ENCODE peak calls at places on chromosomes 4 and X, in five cellular contexts. One of them, this sample, is unnamed.

GRCh38 chr4:158890294-158890693 is 121.5 kb downstream of the FNIP2 start:
- DNase-seq in NCI-H1417: no peak
- DNase-seq in lower lobe of right lung: no peak
- DNase-seq in iris pigment epithelial cell: no peak
- DNase-seq in NCI-H187: no peak
- DNase-seq in this sample: no peak

GRCh38 chr4:165461176-165461835 is 82.5 kb downstream of the CPE start:
- DNase-seq in iris pigment epithelial cell: peak; percentile 44
- DNase-seq in NCI-H187: no peak
- DNase-seq in lower lobe of right lung: no peak
- DNase-seq in NCI-H1417: no peak
- DNase-seq in this sample: peak; percentile 17

GRCh38 chr4:73222466-73223257 is 35.9 kb downstream of the ANKRD17 start:
- DNase-seq in lower lobe of right lung: no peak
- DNase-seq in NCI-H1417: peak; percentile 75
- DNase-seq in NCI-H187: peak; percentile 50
- DNase-seq in iris pigment epithelial cell: peak; percentile 98
- DNase-seq in this sample: peak; percentile 96

GRCh38 chrX:130049821-130050220 is 60.5 kb downstream of the ELF4 start:
- DNase-seq in NCI-H187: no peak
- DNase-seq in lower lobe of right lung: no peak
- DNase-seq in iris pigment epithelial cell: no peak
- DNase-seq in NCI-H1417: no peak
- DNase-seq in this sample: no peak

GRCh38 chrX:130523460-130524394 is 121.9 kb downstream of the RBMX2 start:
- DNase-seq in NCI-H187: no peak
- DNase-seq in iris pigment epithelial cell: no peak
- DNase-seq in lower lobe of right lung: peak; percentile 50
- DNase-seq in NCI-H1417: peak; percentile 44
- DNase-seq in this sample: peak; percentile 24

GRCh38 chr4:86014599-86014998 is 345.3 kb downstream of the MAPK10 start:
- DNase-seq in lower lobe of right lung: no peak
- DNase-seq in iris pigment epithelial cell: peak; percentile 53
- DNase-seq in NCI-H1417: no peak
- DNase-seq in NCI-H187: no peak
- DNase-seq in this sample: no peak

GRCh38 chrX:44971674-44972073 is 98.7 kb downstream of the KDM6A start:
- DNase-seq in NCI-H187: no peak
- DNase-seq in iris pigment epithelial cell: no peak
- DNase-seq in NCI-H1417: no peak
- DNase-seq in lower lobe of right lung: no peak
- DNase-seq in this sample: no peak

GRCh38 chr4:168437192-168437938 is 42.9 kb downstream of the DDX60L start:
- DNase-seq in lower lobe of right lung: no peak
- DNase-seq in iris pigment epithelial cell: no peak
- DNase-seq in NCI-H1417: no peak
- DNase-seq in NCI-H187: no peak
- DNase-seq in this sample: no peak

GRCh38 chr4:94274912-94275311 is 67.2 kb downstream of the SMARCAD1 start:
- DNase-seq in lower lobe of right lung: no peak
- DNase-seq in NCI-H187: no peak
- DNase-seq in iris pigment epithelial cell: peak; percentile 45
- DNase-seq in NCI-H1417: no peak
- DNase-seq in this sample: peak; percentile 76

GRCh38 chr4:142194905-142195304 is 558.5 kb downstream of the IL15 start:
- DNase-seq in NCI-H1417: no peak
- DNase-seq in NCI-H187: no peak
- DNase-seq in iris pigment epithelial cell: no peak
- DNase-seq in lower lobe of right lung: no peak
- DNase-seq in this sample: no peak

GRCh38 chr4:147772459-147772969 is 40.6 kb downstream of the ARHGAP10 start:
- DNase-seq in NCI-H187: no peak
- DNase-seq in iris pigment epithelial cell: peak; percentile 75
- DNase-seq in lower lobe of right lung: no peak
- DNase-seq in NCI-H1417: no peak
- DNase-seq in this sample: peak; percentile 83

GRCh38 chr4:17702666-17703065 is 78.8 kb downstream of the FAM184B start:
- DNase-seq in iris pigment epithelial cell: no peak
- DNase-seq in NCI-H187: no peak
- DNase-seq in NCI-H1417: peak; percentile 5
- DNase-seq in lower lobe of right lung: no peak
- DNase-seq in this sample: no peak

GRCh38 chr4:132313852-132314251 is 835.2 kb upstream of the PCDH10 start:
- DNase-seq in iris pigment epithelial cell: no peak
- DNase-seq in lower lobe of right lung: no peak
- DNase-seq in NCI-H187: no peak
- DNase-seq in NCI-H1417: no peak
- DNase-seq in this sample: no peak

GRCh38 chrX:21802054-21802660 is 37.3 kb upstream of the MBTPS2 start:
- DNase-seq in lower lobe of right lung: no peak
- DNase-seq in iris pigment epithelial cell: no peak
- DNase-seq in NCI-H187: no peak
- DNase-seq in NCI-H1417: no peak
- DNase-seq in this sample: no peak

GRCh38 chr4:48904101-48904500 is 2.5 kb downstream of the OCIAD2 start:
- DNase-seq in lower lobe of right lung: no peak
- DNase-seq in iris pigment epithelial cell: no peak
- DNase-seq in NCI-H1417: no peak
- DNase-seq in NCI-H187: peak; percentile 71
- DNase-seq in this sample: no peak

GRCh38 chrX:39652336-39652735 is 445.4 kb downstream of the BCOR start:
- DNase-seq in NCI-H187: no peak
- DNase-seq in NCI-H1417: no peak
- DNase-seq in lower lobe of right lung: no peak
- DNase-seq in iris pigment epithelial cell: no peak
- DNase-seq in this sample: peak; percentile 29

GRCh38 chr4:3251691-3252479 is 2.9 kb downstream of the MSANTD1 start:
- DNase-seq in NCI-H187: no peak
- DNase-seq in lower lobe of right lung: peak; percentile 44
- DNase-seq in NCI-H1417: no peak
- DNase-seq in iris pigment epithelial cell: no peak
- DNase-seq in this sample: no peak

GRCh38 chr4:127782275-127783025 is at the start of gene HSPA4L:
- DNase-seq in NCI-H1417: peak; percentile 84
- DNase-seq in lower lobe of right lung: peak; percentile 71
- DNase-seq in iris pigment epithelial cell: no peak
- DNase-seq in NCI-H187: no peak
- DNase-seq in this sample: peak; percentile 69

GRCh38 chr4:8191136-8191747 is 7.8 kb upstream of the SH3TC1 start:
- DNase-seq in iris pigment epithelial cell: peak; percentile 86
- DNase-seq in NCI-H187: no peak
- DNase-seq in lower lobe of right lung: peak; percentile 85
- DNase-seq in NCI-H1417: no peak
- DNase-seq in this sample: peak; percentile 83

GRCh38 chr4:127896069-127896468 is 15.4 kb downstream of the PLK4 start:
- DNase-seq in lower lobe of right lung: no peak
- DNase-seq in iris pigment epithelial cell: no peak
- DNase-seq in NCI-H1417: no peak
- DNase-seq in NCI-H187: no peak
- DNase-seq in this sample: no peak

GRCh38 chrX:69565247-69565815 is 50.6 kb upstream of the EDA start:
- DNase-seq in lower lobe of right lung: no peak
- DNase-seq in iris pigment epithelial cell: no peak
- DNase-seq in NCI-H187: no peak
- DNase-seq in NCI-H1417: no peak
- DNase-seq in this sample: no peak

GRCh38 chr4:114217150-114217817 is 237.8 kb upstream of the ARSJ start:
- DNase-seq in NCI-H187: no peak
- DNase-seq in iris pigment epithelial cell: no peak
- DNase-seq in lower lobe of right lung: no peak
- DNase-seq in NCI-H1417: no peak
- DNase-seq in this sample: no peak

GRCh38 chr4:155496294-155496626 is 119.5 kb upstream of the MAP9 start:
- DNase-seq in lower lobe of right lung: no peak
- DNase-seq in iris pigment epithelial cell: no peak
- DNase-seq in NCI-H1417: no peak
- DNase-seq in NCI-H187: no peak
- DNase-seq in this sample: no peak

GRCh38 chrX:153865685-153866084 is 20.3 kb downstream of the L1CAM start:
- DNase-seq in iris pigment epithelial cell: no peak
- DNase-seq in NCI-H1417: no peak
- DNase-seq in lower lobe of right lung: no peak
- DNase-seq in NCI-H187: no peak
- DNase-seq in this sample: no peak

GRCh38 chr4:6753891-6754290 is 28.6 kb upstream of the KIAA0232 start:
- DNase-seq in NCI-H1417: no peak
- DNase-seq in lower lobe of right lung: peak; percentile 23
- DNase-seq in iris pigment epithelial cell: no peak
- DNase-seq in NCI-H187: no peak
- DNase-seq in this sample: no peak

GRCh38 chr4:876780-877179 is 50.9 kb upstream of the CPLX1 start:
- DNase-seq in iris pigment epithelial cell: no peak
- DNase-seq in NCI-H187: no peak
- DNase-seq in NCI-H1417: no peak
- DNase-seq in lower lobe of right lung: no peak
- DNase-seq in this sample: no peak

GRCh38 chr4:153467154-153467896 is 1.2 kb downstream of the TMEM131L start:
- DNase-seq in lower lobe of right lung: peak; percentile 86
- DNase-seq in NCI-H1417: peak; percentile 76
- DNase-seq in NCI-H187: peak; percentile 64
- DNase-seq in iris pigment epithelial cell: peak; percentile 17
- DNase-seq in this sample: peak; percentile 26

GRCh38 chr4:115844180-115844579 is 730.8 kb upstream of the NDST4 start:
- DNase-seq in NCI-H1417: no peak
- DNase-seq in NCI-H187: no peak
- DNase-seq in iris pigment epithelial cell: no peak
- DNase-seq in lower lobe of right lung: no peak
- DNase-seq in this sample: no peak

GRCh38 chrX:45788941-45789348 is 588.3 kb upstream of the DIPK2B start:
- DNase-seq in lower lobe of right lung: peak; percentile 51
- DNase-seq in NCI-H187: no peak
- DNase-seq in NCI-H1417: no peak
- DNase-seq in iris pigment epithelial cell: peak; percentile 35
- DNase-seq in this sample: no peak

GRCh38 chr4:66766557-66766956 is 778.7 kb downstream of the CENPC start:
- DNase-seq in NCI-H1417: no peak
- DNase-seq in lower lobe of right lung: no peak
- DNase-seq in NCI-H187: no peak
- DNase-seq in iris pigment epithelial cell: no peak
- DNase-seq in this sample: no peak

GRCh38 chr4:47427936-47428335 is 35.6 kb downstream of the COMMD8 start:
- DNase-seq in iris pigment epithelial cell: no peak
- DNase-seq in NCI-H187: no peak
- DNase-seq in NCI-H1417: no peak
- DNase-seq in lower lobe of right lung: no peak
- DNase-seq in this sample: peak; percentile 3

GRCh38 chr4:168531305-168531704 is 34.5 kb downstream of the PALLD start:
- DNase-seq in lower lobe of right lung: no peak
- DNase-seq in NCI-H1417: no peak
- DNase-seq in NCI-H187: no peak
- DNase-seq in iris pigment epithelial cell: no peak
- DNase-seq in this sample: no peak

GRCh38 chr4:13968723-13969122 is 341.2 kb upstream of the BOD1L1 start:
- DNase-seq in lower lobe of right lung: no peak
- DNase-seq in iris pigment epithelial cell: peak; percentile 53
- DNase-seq in NCI-H1417: no peak
- DNase-seq in NCI-H187: no peak
- DNase-seq in this sample: peak; percentile 61

GRCh38 chrX:13646154-13646549 is 6.8 kb upstream of the TCEANC start:
- DNase-seq in iris pigment epithelial cell: peak; percentile 65
- DNase-seq in NCI-H1417: peak; percentile 50
- DNase-seq in lower lobe of right lung: peak; percentile 50
- DNase-seq in NCI-H187: peak; percentile 8
- DNase-seq in this sample: peak; percentile 54